ENCODE peak calls at places on chromosome 21, in seven cellular contexts. S is PC-9; L is kidney; J is tibial artery; F is CD8-positive, alpha-beta memory T cell; H is ascending aorta; W is small intestine. D is an unnamed sample. For H3K4me1, the result is how much of the 10 kb centered on the place peaks cover.

GRCh38 chr21:39611547-39612190 is 1.1 kb upstream of the B3GALT5 start:
- DNase-seq in W (no peak), S (no peak), L (peak), F (no peak), J (no peak), H (no peak), D (no peak)

GRCh38 chr21:40070871-40071270 is 203.6 kb downstream of the PCP4 start:
- DNase-seq in F (no peak), H (no peak), J (no peak), S (no peak), L (no peak), W (no peak), D (no peak)

GRCh38 chr21:34983680-34984086 is 65.4 kb downstream of the RUNX1 start:
- DNase-seq in L (no peak), W (no peak), J (no peak), F (no peak), S (no peak), H (no peak), D (peak)

GRCh38 chr21:17598437-17598836 is 14.3 kb downstream of the BTG3 start:
- DNase-seq in F (no peak), W (peak), S (no peak), J (no peak), H (no peak), L (no peak), D (peak)

GRCh38 chr21:17607684-17608083 is 5.0 kb downstream of the BTG3 start:
- DNase-seq in W (no peak), S (no peak), L (no peak), H (no peak), F (no peak), J (no peak), D (no peak)

GRCh38 chr21:37699024-37699770 is 217.1 kb downstream of the KCNJ6 start:
- DNase-seq in J (no peak), H (no peak), W (no peak), L (no peak), F (no peak), S (no peak), D (no peak)

GRCh38 chr21:10272216-10272615 is 249.2 kb upstream of the TPTE start:
- DNase-seq in F (no peak), L (peak), H (no peak), W (peak), S (no peak), J (no peak), D (no peak)

GRCh38 chr21:28742527-28742926 is 250.2 kb downstream of the LTN1 start:
- DNase-seq in S (no peak), L (no peak), J (no peak), H (no peak), W (no peak), F (no peak), D (no peak)

GRCh38 chr21:34609244-34609950 is 5.5 kb downstream of the RCAN1 start:
- DNase-seq in W (no peak), J (no peak), L (no peak), S (no peak), H (no peak), F (no peak), D (no peak)

GRCh38 chr21:43723648-43724047 is 4.7 kb downstream of the PDXK start:
- DNase-seq in W (no peak), H (no peak), F (no peak), J (no peak), S (no peak), L (no peak), D (no peak)

GRCh38 chr21:34271452-34271851 is 92.4 kb upstream of the KCNE2 start:
- DNase-seq in W (no peak), S (no peak), L (no peak), H (no peak), F (no peak), J (no peak), D (no peak)

GRCh38 chr21:16742116-16742515 is 770.7 kb upstream of the CXADR start:
- DNase-seq in S (no peak), F (no peak), J (peak), W (no peak), H (no peak), L (no peak), D (no peak)

GRCh38 chr21:38857152-38857825 is 51.6 kb downstream of the ETS2 start:
- DNase-seq in F (no peak), H (no peak), W (peak), J (no peak), S (no peak), L (no peak), D (no peak)

GRCh38 chr21:44572959-44573583 is 458 bp upstream of the KRTAP10-4 start:
- DNase-seq in F (no peak), S (no peak), W (no peak), J (no peak), H (no peak), L (peak), D (no peak)

GRCh38 chr21:26127918-26128317 is 42.7 kb downstream of the APP start:
- DNase-seq in H (no peak), S (no peak), J (peak), L (no peak), W (peak), F (no peak), D (no peak)

GRCh38 chr21:20647603-20648002 is 350.6 kb upstream of the NCAM2 start:
- DNase-seq in J (no peak), F (no peak), S (no peak), H (no peak), L (no peak), W (no peak), D (no peak)

GRCh38 chr21:29018540-29018939 is 609 bp downstream of the RWDD2B start:
- DNase-seq in W (no peak), L (no peak), J (no peak), H (no peak), S (no peak), F (no peak), D (no peak)

GRCh38 chr21:33198346-33199135 is 31.2 kb upstream of the IFNAR2 start:
- DNase-seq in S (no peak), H (peak), W (no peak), J (peak), L (no peak), F (no peak), D (no peak)
- H3K27ac ChIP-seq in S (no peak), H (no peak), W (no peak), J (no peak), L (no peak), F (no peak), D (no peak)

GRCh38 chr21:31725202-31725840 is 6.6 kb downstream of the SCAF4 start:
- DNase-seq in H (no peak), J (no peak), S (no peak), W (no peak), L (no peak), F (no peak), D (no peak)

GRCh38 chr21:31728191-31728590 is 3.7 kb downstream of the SCAF4 start:
- DNase-seq in W (no peak), S (no peak), H (no peak), L (no peak), F (no peak), J (no peak), D (no peak)

GRCh38 chr21:31728952-31729351 is 3.0 kb downstream of the SCAF4 start:
- DNase-seq in F (no peak), S (no peak), L (no peak), J (no peak), W (peak), H (no peak), D (no peak)

GRCh38 chr21:31726407-31726806 is 5.5 kb downstream of the SCAF4 start:
- DNase-seq in F (no peak), L (no peak), H (no peak), J (no peak), S (no peak), W (no peak), D (no peak)

DNA sequence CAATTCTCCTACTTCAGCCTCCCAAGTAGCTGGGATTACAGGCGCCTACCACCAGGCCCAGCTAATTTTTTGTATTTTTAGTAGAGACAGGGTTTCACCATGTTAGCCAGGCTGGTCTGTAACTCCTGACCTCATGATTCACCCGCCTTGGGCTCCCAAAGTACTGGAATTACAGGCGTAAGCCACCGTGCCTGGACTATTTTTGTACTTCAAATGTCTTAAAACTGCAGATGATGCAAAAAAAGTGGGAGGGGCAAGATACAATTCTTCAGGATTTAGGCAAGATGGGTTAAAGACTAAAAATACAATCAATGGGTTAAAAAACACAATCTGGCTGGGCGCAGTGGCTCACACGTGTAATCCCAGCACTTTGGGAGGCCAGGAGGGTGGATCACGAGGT is 4.7 kb downstream of the SCAF4 start:
- DNase-seq in H (no peak), J (no peak), S (no peak), W (no peak), L (no peak), F (no peak), D (no peak)
- H3K4me1 ChIP-seq in H (under half), J (under half), S (under half), W (under half), L (under half), F (under half), D (half or more)

GRCh38 chr21:36205962-36206361 is 49.3 kb downstream of the DOP1B start:
- DNase-seq in J (no peak), F (no peak), W (no peak), H (no peak), S (no peak), L (no peak), D (no peak)

GRCh38 chr21:36203603-36203889 is 46.9 kb downstream of the DOP1B start:
- DNase-seq in L (peak), S (peak), W (peak), H (no peak), J (no peak), F (no peak), D (no peak)

GRCh38 chr21:36204980-36205379 is 48.4 kb downstream of the DOP1B start:
- DNase-seq in J (no peak), W (no peak), H (no peak), F (no peak), S (no peak), L (no peak), D (no peak)

GRCh38 chr21:36200089-36200561 is 43.5 kb downstream of the DOP1B start:
- DNase-seq in L (peak), W (peak), J (no peak), F (no peak), H (no peak), S (no peak), D (no peak)

GRCh38 chr21:36202721-36203602 is 46.3 kb downstream of the DOP1B start:
- DNase-seq in H (no peak), L (peak), S (peak), W (peak), F (no peak), J (no peak), D (no peak)
- H3K27ac ChIP-seq in H (no peak), L (no peak), S (peak), W (peak), F (no peak), J (no peak), D (no peak)

GRCh38 chr21:27462786-27463185 is 495.9 kb upstream of the ADAMTS5 start:
- DNase-seq in S (no peak), L (no peak), F (no peak), W (no peak), J (no peak), H (no peak), D (no peak)

GRCh38 chr21:27466175-27466574 is 499.3 kb upstream of the ADAMTS5 start:
- DNase-seq in F (no peak), L (no peak), H (no peak), J (no peak), S (no peak), W (no peak), D (no peak)

GRCh38 chr21:27464643-27465042 is 497.8 kb upstream of the ADAMTS5 start:
- DNase-seq in H (no peak), J (no peak), L (no peak), W (no peak), S (no peak), F (no peak), D (no peak)
- H3K4me1 ChIP-seq in H (under half), J (under half), L (under half), W (under half), S (under half), F (under half), D (under half)

GRCh38 chr21:46178961-46179360 is 5.3 kb downstream of the SPATC1L start:
- DNase-seq in F (no peak), S (no peak), J (no peak), W (no peak), L (no peak), H (no peak), D (no peak)
- H3K27ac ChIP-seq in F (no peak), S (no peak), J (no peak), W (no peak), L (no peak), H (no peak), D (no peak)

DNA sequence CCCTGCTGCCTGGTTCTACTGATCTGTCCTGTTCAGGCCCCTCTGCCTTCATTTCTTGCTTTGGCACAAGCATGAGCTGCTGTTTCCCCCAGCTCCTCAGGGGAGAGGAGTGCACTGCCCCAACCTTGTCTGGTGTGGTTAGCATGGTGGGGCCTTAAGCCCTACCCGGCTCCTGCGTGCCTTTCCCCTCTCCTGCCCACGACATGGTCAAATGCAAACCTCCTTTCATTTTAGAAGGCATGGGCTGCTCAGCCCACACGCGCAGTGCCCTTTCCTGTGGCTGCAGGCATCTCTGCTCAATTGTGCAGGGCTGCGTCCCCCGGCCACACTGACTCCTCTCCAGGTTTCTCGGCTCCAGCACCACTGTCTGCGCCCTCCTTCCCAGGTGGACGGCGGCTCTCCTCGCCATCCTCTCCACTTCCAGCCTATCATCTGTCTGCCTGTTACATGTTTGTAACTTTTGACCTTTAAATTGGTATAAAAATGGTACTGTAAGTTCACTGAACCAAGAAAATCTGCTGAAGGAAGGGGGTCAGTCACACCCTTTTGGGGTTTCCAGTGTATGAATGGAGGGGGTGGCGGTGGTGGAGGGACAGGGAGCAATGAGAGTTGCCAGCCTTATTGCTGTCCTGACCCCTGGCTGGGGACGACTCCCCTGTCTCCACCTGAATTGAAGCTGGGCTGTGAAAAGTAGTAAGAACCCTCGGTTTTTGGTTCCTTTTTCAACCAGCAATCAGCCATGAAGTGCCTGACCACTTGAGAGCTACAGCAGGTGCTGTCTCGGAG is 5.1 kb downstream of the PDE9A start:
- DNase-seq in W (no peak), L (peak), S (no peak), F (no peak), J (no peak), H (no peak), D (no peak)
- H3K4me1 ChIP-seq in W (under half), L (under half), S (under half), F (under half), J (under half), H (under half), D (under half)

GRCh38 chr21:46599251-46599572 is 5.7 kb downstream of the S100B start:
- DNase-seq in S (no peak), J (no peak), F (no peak), H (no peak), L (no peak), W (no peak), D (peak)

GRCh38 chr21:46597896-46598343 is 7.0 kb downstream of the S100B start:
- DNase-seq in S (no peak), L (no peak), W (no peak), F (no peak), H (no peak), J (no peak), D (no peak)

GRCh38 chr21:46596201-46596600 is 8.7 kb downstream of the S100B start:
- DNase-seq in H (no peak), W (no peak), F (no peak), L (no peak), S (no peak), J (no peak), D (no peak)

GRCh38 chr21:46598563-46599250 is 6.2 kb downstream of the S100B start:
- DNase-seq in W (no peak), F (no peak), H (no peak), S (no peak), L (peak), J (no peak), D (no peak)

DNA sequence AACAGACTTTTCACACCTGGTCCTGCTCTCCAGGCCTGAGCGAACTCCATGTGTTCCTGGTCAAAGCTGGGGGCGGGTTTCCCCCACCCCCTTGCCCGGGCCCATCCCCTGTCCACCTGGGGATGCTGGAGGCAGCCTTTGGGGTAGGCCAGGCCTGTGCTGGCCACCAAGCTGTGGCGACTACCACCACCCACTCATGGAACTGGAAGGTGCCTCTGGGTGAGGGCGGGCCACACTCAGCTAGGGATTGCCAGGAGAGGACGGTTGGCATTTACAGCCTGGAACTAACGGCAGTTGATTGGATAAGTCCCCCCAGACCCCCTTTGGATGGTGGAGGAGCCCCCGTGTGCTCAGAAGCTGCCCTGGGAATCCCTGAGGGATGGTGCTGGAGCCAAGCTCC is 7.9 kb downstream of the S100B start:
- DNase-seq in S (no peak), L (no peak), H (no peak), F (no peak), J (no peak), W (no peak), D (no peak)
- H3K27ac ChIP-seq in S (no peak), L (no peak), H (no peak), F (no peak), J (no peak), W (no peak), D (no peak)

D was measured in CD4-positive, CD25-positive, alpha-beta regulatory T cell.